ENCODE peak calls at places on chromosomes 16 and 17, in nine cellular contexts. I is sigmoid colon; N is HL-60; E is A549; X is lung; T is AG04450; J is pancreas; P is CD4-positive, alpha-beta T cell; V is heart right ventricle. W is an unnamed sample.
A peak's percentile ranks its signal among the peaks of the same experiment; 100 is the strongest.

GRCh38 chr17:61504697-61505096 is 52.5 kb downstream of the TBX4 start:
- DNase-seq in I (no peak), N (no peak), E (peak; percentile 34), X (no peak), T (peak; percentile 79), J (no peak), P (no peak), V (no peak), W (no peak)

GRCh38 chr16:89191033-89191900 is 9.1 kb downstream of the SLC22A31 start:
- DNase-seq in I (no peak), N (no peak), E (no peak), X (no peak), T (no peak), J (no peak), P (no peak), V (peak; percentile 15), W (no peak)

GRCh38 chr16:81066700-81067099 is 10.3 kb downstream of the C16orf46 start:
- DNase-seq in I (no peak), N (no peak), E (no peak), X (no peak), T (no peak), J (no peak), P (no peak), V (no peak), W (no peak)

GRCh38 chr17:28950017-28950751 is 1.1 kb downstream of the PHF12 start:
- DNase-seq in I (peak; percentile 87), N (peak; percentile 78), E (peak; percentile 48), X (peak; percentile 64), T (no peak), J (peak; percentile 65), P (peak; percentile 45), V (peak; percentile 56), W (peak; percentile 53)

GRCh38 chr17:32319548-32319905 is 22.4 kb downstream of the C17orf75 start:
- DNase-seq in I (peak; percentile 84), N (peak; percentile 81), E (peak; percentile 88), X (peak; percentile 80), T (no peak), J (peak; percentile 55), P (peak; percentile 58), V (peak; percentile 76), W (peak; percentile 82)

GRCh38 chr17:48520631-48521045 is 10.2 kb downstream of the HOXB1 start:
- DNase-seq in I (no peak), N (no peak), E (no peak), X (no peak), T (no peak), J (no peak), P (no peak), V (no peak), W (no peak)

GRCh38 chr16:68790130-68790761 is 53.1 kb upstream of the TANGO6 start:
- DNase-seq in I (peak; percentile 66), N (peak; percentile 78), E (peak; percentile 70), X (peak; percentile 45), T (no peak), J (no peak), P (no peak), V (no peak), W (no peak)

GRCh38 chr17:19364699-19365498 is 2.4 kb upstream of the B9D1 start:
- DNase-seq in I (peak; percentile 58), N (no peak), E (no peak), X (no peak), T (no peak), J (no peak), P (no peak), V (no peak), W (peak; percentile 18)

GRCh38 chr17:66567234-66568170 is 265.1 kb downstream of the PRKCA start:
- DNase-seq in I (peak; percentile 87), N (peak; percentile 83), E (peak; percentile 78), X (peak; percentile 80), T (peak; percentile 62), J (peak; percentile 56), P (peak; percentile 78), V (peak; percentile 77), W (peak; percentile 82)

GRCh38 chr17:78473951-78474630 is 95.6 kb downstream of the PGS1 start:
- DNase-seq in I (no peak), N (no peak), E (no peak), X (no peak), T (peak; percentile 10), J (no peak), P (no peak), V (no peak), W (no peak)

GRCh38 chr17:41340934-41341861 is 9.4 kb downstream of the KRT33A start:
- DNase-seq in I (no peak), N (no peak), E (no peak), X (no peak), T (no peak), J (no peak), P (peak; percentile 39), V (no peak), W (no peak)

GRCh38 chr16:1984347-1985225 is 593 bp downstream of the GFER start:
- DNase-seq in I (no peak), N (no peak), E (no peak), X (no peak), T (no peak), J (no peak), P (no peak), V (no peak), W (no peak)

GRCh38 chr17:42779304-42779941 is 987 bp upstream of the WNK4 start:
- DNase-seq in I (no peak), N (no peak), E (no peak), X (no peak), T (no peak), J (no peak), P (no peak), V (no peak), W (no peak)

GRCh38 chr17:81999975-82000802 is 22.5 kb downstream of the CENPX start:
- DNase-seq in I (no peak), N (no peak), E (no peak), X (no peak), T (no peak), J (no peak), P (no peak), V (peak; percentile 9), W (no peak)

GRCh38 chr16:67396159-67396774 is 3.0 kb upstream of the TPPP3 start:
- DNase-seq in I (peak; percentile 89), N (no peak), E (peak; percentile 67), X (peak; percentile 84), T (no peak), J (peak; percentile 97), P (no peak), V (peak; percentile 80), W (peak; percentile 76)

GRCh38 chr16:79172306-79172705 is 428.2 kb downstream of the MAF start:
- DNase-seq in I (no peak), N (no peak), E (no peak), X (peak; percentile 38), T (no peak), J (no peak), P (no peak), V (no peak), W (no peak)

GRCh38 chr17:30380643-30381419 is 2.1 kb downstream of the CPD start:
- DNase-seq in I (no peak), N (peak; percentile 23), E (no peak), X (no peak), T (no peak), J (no peak), P (no peak), V (no peak), W (no peak)
- H3K27ac ChIP-seq in I (no peak overlapping the region), N (peak overlapping the region; percentile 8), E (no peak overlapping the region), X (no peak overlapping the region), T (no peak overlapping the region), J (no peak overlapping the region), P (no peak overlapping the region), V (peak overlapping the region; percentile 21), W (peak overlapping the region; percentile 90)

GRCh38 chr17:68295086-68295485 is 3.8 kb downstream of the ARSG start:
- DNase-seq in I (no peak), N (no peak), E (no peak), X (no peak), T (no peak), J (no peak), P (no peak), V (no peak), W (no peak)
- H3K27ac ChIP-seq in I (no peak overlapping the region), N (no peak overlapping the region), E (no peak overlapping the region), X (no peak overlapping the region), T (no peak overlapping the region), J (no peak overlapping the region), P (no peak overlapping the region), V (no peak overlapping the region), W (no peak overlapping the region)

GRCh38 chr16:72850021-72850420 is 197.9 kb downstream of the ZFHX3 start:
- DNase-seq in I (no peak), N (no peak), E (no peak), X (no peak), T (no peak), J (no peak), P (no peak), V (no peak), W (peak; percentile 53)

GRCh38 chr16:72847187-72848044 is 200.5 kb downstream of the ZFHX3 start:
- DNase-seq in I (no peak), N (peak; percentile 57), E (peak; percentile 63), X (no peak), T (no peak), J (no peak), P (no peak), V (no peak), W (no peak)

GRCh38 chr16:72848045-72848410 is 199.9 kb downstream of the ZFHX3 start:
- DNase-seq in I (no peak), N (no peak), E (peak; percentile 26), X (no peak), T (no peak), J (no peak), P (no peak), V (no peak), W (peak; percentile 83)

GRCh38 chr16:72850863-72851262 is 197.1 kb downstream of the ZFHX3 start:
- DNase-seq in I (no peak), N (no peak), E (no peak), X (no peak), T (no peak), J (no peak), P (no peak), V (no peak), W (peak; percentile 94)

DNA sequence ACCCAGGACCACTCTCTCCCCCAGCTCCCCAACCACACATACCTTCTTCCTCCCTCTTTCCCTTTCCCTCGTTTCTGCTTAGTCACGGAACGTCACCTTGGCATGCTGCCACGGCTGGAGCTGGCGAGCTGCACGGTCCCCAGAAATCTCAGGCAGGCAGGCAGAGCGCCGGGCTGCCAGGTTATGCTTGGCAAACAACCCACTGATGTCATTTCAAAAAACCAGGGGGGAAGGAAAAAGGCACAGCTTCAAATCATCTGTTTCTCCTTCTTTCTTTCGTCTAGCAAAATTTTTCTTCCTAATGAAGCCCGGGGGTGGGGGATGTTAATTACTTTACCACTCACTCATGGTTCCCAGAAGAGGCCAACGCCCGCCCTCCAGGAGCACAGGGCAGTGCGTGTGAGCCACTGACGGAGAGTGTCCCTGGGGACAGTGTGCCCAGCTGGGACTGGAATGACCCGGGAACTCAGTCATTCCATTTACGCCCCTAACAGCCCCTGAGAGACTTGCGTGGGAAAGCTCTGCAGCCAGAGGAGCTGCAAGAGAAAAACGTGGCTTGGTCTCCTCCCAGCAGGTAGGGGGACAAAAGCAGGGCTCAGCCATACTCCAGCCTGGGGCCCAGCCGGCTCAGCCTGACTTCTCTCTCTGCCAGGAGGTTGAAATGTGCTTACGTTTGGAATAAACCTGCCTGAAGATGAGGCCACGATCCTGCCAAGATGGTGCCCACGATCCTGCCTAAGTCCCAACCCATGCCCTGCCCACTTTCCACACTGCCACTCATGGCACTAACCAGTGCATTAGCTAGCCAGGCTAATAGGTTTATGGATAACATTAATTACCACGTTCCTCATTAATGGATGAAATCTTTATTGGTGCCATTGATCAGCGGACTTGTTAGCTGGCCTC is 198.9 kb downstream of the ZFHX3 start:
- DNase-seq in I (peak; percentile 94), N (peak; percentile 66), E (peak; percentile 56), X (peak; percentile 88), T (peak; percentile 65), J (peak; percentile 86), P (no peak), V (peak; percentile 91), W (peak; percentile 98)
- H3K27ac ChIP-seq in I (peak overlapping the region; percentile 65), N (no peak overlapping the region), E (peak overlapping the region; percentile 100), X (peak overlapping the region; percentile 80), T (peak overlapping the region; percentile 65), J (peak overlapping the region; percentile 67), P (no peak overlapping the region), V (peak overlapping the region; percentile 51), W (peak overlapping the region; percentile 99)

GRCh38 chr17:44314031-44314430 is 5.6 kb downstream of the RUNDC3A start:
- DNase-seq in I (no peak), N (no peak), E (no peak), X (no peak), T (no peak), J (no peak), P (no peak), V (no peak), W (no peak)
- H3K27ac ChIP-seq in I (no peak overlapping the region), N (no peak overlapping the region), E (no peak overlapping the region), X (no peak overlapping the region), T (no peak overlapping the region), J (no peak overlapping the region), P (no peak overlapping the region), V (no peak overlapping the region), W (no peak overlapping the region)